ENCODE peak calls at places on chromosome 19, in six cellular contexts. D is BE2C; C is transverse colon; Z is body of pancreas; W is CD4-positive, CD25-positive, alpha-beta regulatory T cell; P is mesendoderm. I is an unnamed sample. For H3K36me3, the result is how much of the 10 kb centered on the place peaks cover.

GRCh38 chr19:6091771-6092291 is 18.5 kb downstream of the RFX2 start:
- DNase-seq in D (no peak), C (peak), Z (no peak), W (no peak), P (no peak), I (no peak)

GRCh38 chr19:33678796-33679195 is 57.0 kb downstream of the CHST8 start:
- DNase-seq in D (no peak), C (no peak), Z (no peak), W (no peak), P (no peak), I (peak)

GRCh38 chr19:27776524-27776923 is 1436.4 kb downstream of the UQCRFS1 start:
- DNase-seq in D (peak), C (no peak), Z (no peak), W (no peak), P (no peak), I (no peak)

GRCh38 chr19:23262892-23263291 is 12.7 kb upstream of the ZNF724 start:
- DNase-seq in D (no peak), C (no peak), Z (no peak), W (no peak), P (no peak), I (no peak)

GRCh38 chr19:49758292-49758691 is 4.8 kb downstream of the TSKS start:
- DNase-seq in D (no peak), C (no peak), Z (no peak), W (no peak), P (peak), I (peak)

GRCh38 chr19:48627211-48627864 is 8.0 kb downstream of the SPHK2 start:
- DNase-seq in D (no peak), C (peak), Z (no peak), W (no peak), P (peak), I (no peak)

GRCh38 chr19:50427997-50428425 is 4.7 kb upstream of the MYBPC2 start:
- DNase-seq in D (no peak), C (peak), Z (peak), W (peak), P (peak), I (peak)

GRCh38 chr19:4547303-4548237 is 7.7 kb upstream of the LRG1 start:
- DNase-seq in D (peak), C (no peak), Z (peak), W (peak), P (peak), I (peak)

GRCh38 chr19:23071087-23071511 is 45.7 kb upstream of the ZNF730 start:
- DNase-seq in D (peak), C (no peak), Z (peak), W (no peak), P (no peak), I (no peak)

GRCh38 chr19:48419158-48419920 is 25.9 kb downstream of the GRIN2D start:
- DNase-seq in D (peak), C (peak), Z (no peak), W (peak), P (peak), I (no peak)

GRCh38 chr19:16328824-16329482 is 4.3 kb downstream of the KLF2 start:
- DNase-seq in D (no peak), C (no peak), Z (no peak), W (peak), P (no peak), I (peak)

GRCh38 chr19:31312004-31312403 is 37.2 kb downstream of the TSHZ3 start:
- DNase-seq in D (no peak), C (no peak), Z (no peak), W (no peak), P (no peak), I (peak)

GRCh38 chr19:47280183-47280797 is 5.6 kb downstream of the INAFM1 start:
- DNase-seq in D (peak), C (peak), Z (no peak), W (peak), P (peak), I (peak)

DNA sequence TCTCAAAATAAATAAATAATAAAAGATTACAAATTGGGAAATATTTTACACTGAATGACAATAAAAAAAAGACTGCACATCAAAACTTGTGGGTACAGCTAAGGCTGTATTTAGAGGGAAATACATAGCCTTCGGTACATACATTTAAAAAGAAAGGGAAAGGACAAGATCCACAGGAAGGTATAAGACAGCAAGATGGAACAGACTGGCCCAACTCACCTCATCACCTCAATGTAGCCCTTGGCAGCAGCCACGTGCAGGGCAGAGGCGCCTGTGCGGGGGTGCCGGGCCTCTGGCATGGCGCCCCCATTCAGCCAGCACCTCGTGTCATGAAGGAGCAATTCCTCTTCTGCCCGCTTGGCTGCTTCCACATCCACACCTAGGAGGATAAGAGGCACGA is 14.2 kb downstream of the PPP1R12C start:
- DNase-seq in D (no peak), C (no peak), Z (no peak), W (no peak), P (no peak), I (no peak)
- H3K4me3 ChIP-seq in D (no peak), C (no peak), Z (no peak), W (no peak), P (no peak), I (no peak)

DNA sequence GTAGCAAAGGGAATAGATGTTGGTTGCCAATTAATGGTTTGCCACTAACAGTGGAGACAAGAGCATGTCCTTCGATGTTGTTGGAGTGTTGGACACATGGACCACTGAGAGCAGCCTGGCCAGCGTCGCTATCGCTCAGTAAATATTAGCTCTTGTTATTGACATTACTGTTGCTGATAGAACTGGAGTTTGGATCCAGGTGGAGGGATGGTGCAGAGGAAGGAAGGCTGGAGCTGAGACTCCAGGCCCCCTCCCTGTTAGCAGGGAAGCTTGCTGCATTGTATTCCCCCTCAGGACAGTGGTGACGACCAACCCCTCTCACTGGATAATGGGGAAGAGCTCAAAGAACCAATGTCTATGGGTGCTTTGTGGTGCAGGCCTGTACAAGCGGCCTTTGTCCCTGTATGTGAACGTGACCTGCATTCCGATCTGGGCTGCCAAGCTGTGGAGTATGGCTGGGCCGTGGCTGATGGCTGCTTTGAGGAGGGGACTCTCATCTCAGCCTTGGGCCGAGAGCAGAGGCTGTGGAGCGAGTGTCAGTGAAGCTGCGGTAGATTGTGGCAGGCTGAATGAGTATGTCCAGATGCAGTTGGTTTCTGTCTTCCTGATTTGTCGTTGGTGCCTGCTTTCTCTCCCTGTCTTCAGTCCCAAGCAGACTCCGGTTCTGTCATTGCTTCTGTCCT is 7.0 kb downstream of the CLASRP start:
- DNase-seq in D (no peak), C (no peak), Z (no peak), W (no peak), P (no peak), I (no peak)
- H3K36me3 ChIP-seq in D (under half), C (under half), Z (under half), W (half or more), P (under half), I (under half)

DNA sequence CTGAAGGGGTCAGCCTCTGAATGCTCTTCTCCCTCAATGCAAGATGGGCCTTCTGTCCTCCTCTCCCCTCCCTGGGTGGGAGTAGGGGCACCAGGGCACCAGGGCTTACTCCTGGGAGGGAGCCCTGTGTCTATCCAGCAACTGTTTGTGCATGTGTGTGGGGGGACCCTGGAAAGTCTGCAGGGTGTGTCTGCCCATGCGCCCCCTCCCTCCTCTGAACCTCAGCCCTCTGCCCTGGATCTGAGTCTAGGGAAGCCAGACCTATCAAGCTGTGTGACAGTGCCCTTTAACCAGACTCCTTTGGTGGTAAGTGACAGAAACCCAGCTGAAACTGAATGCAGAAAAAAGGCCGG is 213.3 kb upstream of the ZNF536 start:
- DNase-seq in D (no peak), C (no peak), Z (no peak), W (no peak), P (no peak), I (peak)
- H3K4me3 ChIP-seq in D (no peak), C (no peak), Z (no peak), W (no peak), P (no peak), I (no peak)

GRCh38 chr19:15115080-15115479 is 7.9 kb downstream of the SYDE1 start:
- DNase-seq in D (no peak), C (peak), Z (peak), W (no peak), P (no peak), I (peak)

GRCh38 chr19:15114153-15114540 is 6.9 kb downstream of the SYDE1 start:
- DNase-seq in D (no peak), C (no peak), Z (no peak), W (no peak), P (no peak), I (peak)

GRCh38 chr19:15111758-15112157 is 4.6 kb downstream of the SYDE1 start:
- DNase-seq in D (no peak), C (no peak), Z (no peak), W (no peak), P (no peak), I (no peak)

GRCh38 chr19:15112385-15112784 is 5.2 kb downstream of the SYDE1 start:
- DNase-seq in D (no peak), C (no peak), Z (no peak), W (no peak), P (peak), I (no peak)

GRCh38 chr19:15113245-15114152 is 6.3 kb downstream of the SYDE1 start:
- DNase-seq in D (no peak), C (no peak), Z (no peak), W (no peak), P (peak), I (no peak)
- H3K36me3 ChIP-seq in D (under half), C (under half), Z (under half), W (under half), P (under half), I (half or more)

GRCh38 chr19:18194208-18194530 is 1.2 kb downstream of the MPV17L2 start:
- DNase-seq in D (no peak), C (no peak), Z (no peak), W (no peak), P (no peak), I (no peak)
- H3K4me3 ChIP-seq in D (peak), C (peak), Z (no peak), W (no peak), P (no peak), I (no peak)

GRCh38 chr19:39375929-39376328 is 15.0 kb downstream of the PAF1 start:
- DNase-seq in D (no peak), C (no peak), Z (no peak), W (no peak), P (no peak), I (no peak)
- H3K36me3 ChIP-seq in D (half or more), C (under half), Z (under half), W (half or more), P (under half), I (half or more)